ENCODE peak calls at places on chromosomes 16 and 17, in four cellular contexts. D is A549, Y is K562, W is HepG2. F is an unnamed sample.

GRCh38 chr17:44086364-44087311 is 16.1 kb downstream of the G6PC3 start:
- DNase-seq in D (peak; percentile 87), Y (peak; percentile 96), W (peak; percentile 83), F (no peak)

GRCh38 chr17:74736423-74737298 is at the start of gene RAB37:
- DNase-seq in D (peak; percentile 90), Y (no peak), W (peak; percentile 99), F (no peak)

GRCh38 chr17:55433629-55434422 is 12.2 kb upstream of the MMD start:
- DNase-seq in D (peak; percentile 91), Y (no peak), W (peak; percentile 99), F (no peak)

GRCh38 chr16:69143116-69143515 is 10.7 kb downstream of the UTP4 start:
- DNase-seq in D (peak; percentile 75), Y (peak; percentile 17), W (peak; percentile 30), F (no peak)

GRCh38 chr17:68515238-68515637 is 3.0 kb downstream of the PRKAR1A start:
- DNase-seq in D (no peak), Y (no peak), W (no peak), F (no peak)

GRCh38 chr17:36468903-36469635 is 17.4 kb upstream of the ZNHIT3 start:
- DNase-seq in D (no peak), Y (no peak), W (no peak), F (no peak)

GRCh38 chr17:73620414-73620813 is 23.8 kb downstream of the SDK2 start:
- DNase-seq in D (no peak), Y (no peak), W (no peak), F (no peak)

GRCh38 chr16:11165349-11165748 is 90.7 kb downstream of the SOCS1 start:
- DNase-seq in D (no peak), Y (peak; percentile 32), W (no peak), F (no peak)

GRCh38 chr16:81283044-81283443 is 31.7 kb upstream of the GAN start:
- DNase-seq in D (no peak), Y (no peak), W (no peak), F (no peak)

GRCh38 chr16:67563708-67564468 is 1.6 kb downstream of the CTCF start:
- DNase-seq in D (peak; percentile 47), Y (no peak), W (peak; percentile 58), F (no peak)

GRCh38 chr16:12902511-12903324 is 1.3 kb downstream of the SHISA9 start:
- DNase-seq in D (no peak), Y (no peak), W (no peak), F (no peak)

GRCh38 chr17:73643012-73643845 is 1.0 kb downstream of the SDK2 start:
- DNase-seq in D (peak; percentile 64), Y (no peak), W (no peak), F (no peak)

GRCh38 chr16:51592535-51592934 is 441.5 kb upstream of the SALL1 start:
- DNase-seq in D (no peak), Y (no peak), W (no peak), F (no peak)

GRCh38 chr17:2151634-2152033 is 96.7 kb downstream of the HIC1 start:
- DNase-seq in D (no peak), Y (no peak), W (no peak), F (no peak)
- TF ChIP-seq CHD2 in D (no peak), Y (no peak), W (no peak), F (no peak)

GRCh38 chr16:85514601-85515318 is 98.4 kb upstream of the GSE1 start:
- DNase-seq in D (peak; percentile 92), Y (no peak), W (peak; percentile 99), F (no peak)
- TF ChIP-seq MYC in D (no peak), Y (no peak), W (peak; percentile 99), F (no peak)

GRCh38 chr17:80187493-80187892 is 17.7 kb downstream of the CARD14 start:
- DNase-seq in D (no peak), Y (no peak), W (no peak), F (no peak)

GRCh38 chr17:80183581-80184422 is 14.0 kb downstream of the CARD14 start:
- DNase-seq in D (no peak), Y (no peak), W (no peak), F (no peak)

GRCh38 chr17:80187090-80187489 is 17.3 kb downstream of the CARD14 start:
- DNase-seq in D (peak; percentile 42), Y (no peak), W (no peak), F (no peak)

GRCh38 chr17:80184423-80184714 is 14.5 kb downstream of the CARD14 start:
- DNase-seq in D (no peak), Y (no peak), W (no peak), F (no peak)

GRCh38 chr17:80185968-80186367 is 16.1 kb downstream of the CARD14 start:
- DNase-seq in D (no peak), Y (no peak), W (no peak), F (no peak)
- TF ChIP-seq CHD2 in D (no peak), Y (no peak), W (no peak), F (no peak)

GRCh38 chr17:83151442-83152220 is 72.2 kb downstream of the METRNL start:
- DNase-seq in D (no peak), Y (peak; percentile 9), W (peak; percentile 94), F (no peak)
- TF ChIP-seq MYC in D (no peak), Y (no peak), W (peak; percentile 77), F (no peak)

GRCh38 chr16:10039220-10040096 is 142.8 kb downstream of the GRIN2A start:
- DNase-seq in D (peak; percentile 38), Y (no peak), W (no peak), F (no peak)
- TF ChIP-seq CHD2 in D (no peak), Y (no peak), W (no peak), F (no peak)